ENCODE peak calls at places on chromosomes 5 and 9, in five cellular contexts. One of them, this sample, is unnamed.
A peak's percentile ranks its signal among the peaks of the same experiment; 100 is the strongest.

GRCh38 chr9:129276486-129277260 is 98.6 kb upstream of the IER5L start:
- DNase-seq in T1000: no peak
- DNase-seq in HFFc6: no peak
- DNase-seq in CD4-positive, alpha-beta memory T cell: no peak
- DNase-seq in KG1: no peak
- DNase-seq in this sample: no peak

GRCh38 chr5:149782018-149782899 is 52.1 kb downstream of the PPARGC1B start:
- DNase-seq in T1000: no peak
- DNase-seq in HFFc6: no peak
- DNase-seq in CD4-positive, alpha-beta memory T cell: no peak
- DNase-seq in KG1: no peak
- DNase-seq in this sample: no peak

GRCh38 chr9:35976726-35977125 is 18.8 kb upstream of the OR2S2 start:
- DNase-seq in T1000: no peak
- DNase-seq in HFFc6: no peak
- DNase-seq in CD4-positive, alpha-beta memory T cell: no peak
- DNase-seq in KG1: no peak
- DNase-seq in this sample: no peak

GRCh38 chr9:71490810-71491209 is 277.5 kb downstream of the CEMIP2 start:
- DNase-seq in T1000: no peak
- DNase-seq in HFFc6: no peak
- DNase-seq in CD4-positive, alpha-beta memory T cell: no peak
- DNase-seq in KG1: no peak
- DNase-seq in this sample: no peak

GRCh38 chr9:135993840-135994776 is 32.9 kb upstream of the UBAC1 start:
- DNase-seq in T1000: no peak
- DNase-seq in HFFc6: no peak
- DNase-seq in CD4-positive, alpha-beta memory T cell: no peak
- DNase-seq in KG1: no peak
- DNase-seq in this sample: no peak

GRCh38 chr9:10062629-10063395 is 550.0 kb downstream of the PTPRD start:
- DNase-seq in T1000: no peak
- DNase-seq in HFFc6: peak; percentile 79
- DNase-seq in CD4-positive, alpha-beta memory T cell: no peak
- DNase-seq in KG1: no peak
- DNase-seq in this sample: no peak

GRCh38 chr5:148145916-148146315 is 22.4 kb upstream of the SPINK14 start:
- DNase-seq in T1000: no peak
- DNase-seq in HFFc6: no peak
- DNase-seq in CD4-positive, alpha-beta memory T cell: no peak
- DNase-seq in KG1: no peak
- DNase-seq in this sample: no peak

GRCh38 chr5:94577466-94578245 is 40.7 kb downstream of the KIAA0825 start:
- DNase-seq in T1000: no peak
- DNase-seq in HFFc6: no peak
- DNase-seq in CD4-positive, alpha-beta memory T cell: peak; percentile 61
- DNase-seq in KG1: no peak
- DNase-seq in this sample: no peak

GRCh38 chr9:1458503-1458902 is 408.3 kb downstream of the DMRT2 start:
- DNase-seq in T1000: peak; percentile 3
- DNase-seq in HFFc6: peak; percentile 81
- DNase-seq in CD4-positive, alpha-beta memory T cell: no peak
- DNase-seq in KG1: no peak
- DNase-seq in this sample: peak; percentile 95

GRCh38 chr9:69097923-69098593 is 62.5 kb downstream of the FXN start:
- DNase-seq in T1000: no peak
- DNase-seq in HFFc6: no peak
- DNase-seq in CD4-positive, alpha-beta memory T cell: no peak
- DNase-seq in KG1: no peak
- DNase-seq in this sample: no peak

GRCh38 chr5:140800816-140801493 is at the start of gene PCDHA3:
- DNase-seq in T1000: no peak
- DNase-seq in HFFc6: no peak
- DNase-seq in CD4-positive, alpha-beta memory T cell: no peak
- DNase-seq in KG1: no peak
- DNase-seq in this sample: no peak

GRCh38 chr5:95283761-95284511 is 958 bp downstream of the MCTP1 start:
- DNase-seq in T1000: peak; percentile 35
- DNase-seq in HFFc6: no peak
- DNase-seq in CD4-positive, alpha-beta memory T cell: no peak
- DNase-seq in KG1: no peak
- DNase-seq in this sample: peak; percentile 63

GRCh38 chr5:58335518-58335917 is 124.4 kb downstream of the PLK2 start:
- DNase-seq in T1000: no peak
- DNase-seq in HFFc6: peak; percentile 23
- DNase-seq in CD4-positive, alpha-beta memory T cell: no peak
- DNase-seq in KG1: no peak
- DNase-seq in this sample: no peak

GRCh38 chr5:3600106-3600997 is 4.7 kb downstream of the IRX1 start:
- DNase-seq in T1000: no peak
- DNase-seq in HFFc6: no peak
- DNase-seq in CD4-positive, alpha-beta memory T cell: no peak
- DNase-seq in KG1: no peak
- DNase-seq in this sample: no peak

GRCh38 chr5:129820-130219 is 37.9 kb downstream of the PLEKHG4B start:
- DNase-seq in T1000: no peak
- DNase-seq in HFFc6: peak; percentile 62
- DNase-seq in CD4-positive, alpha-beta memory T cell: no peak
- DNase-seq in KG1: no peak
- DNase-seq in this sample: no peak

GRCh38 chr5:38738898-38739743 is 106.7 kb upstream of the OSMR start:
- DNase-seq in T1000: no peak
- DNase-seq in HFFc6: no peak
- DNase-seq in CD4-positive, alpha-beta memory T cell: no peak
- DNase-seq in KG1: no peak
- DNase-seq in this sample: no peak

GRCh38 chr9:109455391-109455790 is 42.7 kb downstream of the PTPN3 start:
- DNase-seq in T1000: no peak
- DNase-seq in HFFc6: no peak
- DNase-seq in CD4-positive, alpha-beta memory T cell: no peak
- DNase-seq in KG1: no peak
- DNase-seq in this sample: no peak

GRCh38 chr5:14039576-14039975 is 95.1 kb upstream of the DNAH5 start:
- DNase-seq in T1000: no peak
- DNase-seq in HFFc6: peak; percentile 71
- DNase-seq in CD4-positive, alpha-beta memory T cell: no peak
- DNase-seq in KG1: no peak
- DNase-seq in this sample: no peak

This sample was measured in NCI-H524.